ENCODE peak calls at places on chromosomes 5 and 9, in five cellular contexts. S, Z, Q, I and V are unnamed samples.

GRCh38 chr5:68418230-68418629 is 202.7 kb downstream of the PIK3R1 start:
- DNase-seq in S (no peak), Z (no peak), Q (no peak), I (no peak), V (no peak)

GRCh38 chr9:109721021-109721420 is 59.0 kb upstream of the PALM2AKAP2 start:
- DNase-seq in S (no peak), Z (no peak), Q (no peak), I (no peak), V (no peak)

GRCh38 chr5:36887532-36887931 is 11.0 kb downstream of the NIPBL start:
- DNase-seq in S (no peak), Z (no peak), Q (no peak), I (no peak), V (no peak)

GRCh38 chr5:147576646-147577535 is 67.0 kb upstream of the DPYSL3 start:
- DNase-seq in S (no peak), Z (no peak), Q (no peak), I (peak; percentile 25), V (peak; percentile 40)

GRCh38 chr5:1190296-1190695 is 11.1 kb upstream of the SLC6A19 start:
- DNase-seq in S (no peak), Z (no peak), Q (no peak), I (no peak), V (no peak)

GRCh38 chr9:3337515-3337914 is 188.3 kb downstream of the RFX3 start:
- DNase-seq in S (no peak), Z (peak; percentile 15), Q (no peak), I (no peak), V (no peak)

GRCh38 chr5:126366199-126366560 is 57.0 kb upstream of the GRAMD2B start:
- DNase-seq in S (no peak), Z (no peak), Q (no peak), I (no peak), V (no peak)

GRCh38 chr9:123953601-123954011 is 23.7 kb upstream of the DENND1A start:
- DNase-seq in S (no peak), Z (no peak), Q (no peak), I (peak; percentile 45), V (no peak)

GRCh38 chr5:7754997-7755596 is 95.8 kb downstream of the CFAP90 start:
- DNase-seq in S (peak; percentile 92), Z (no peak), Q (peak; percentile 4), I (peak; percentile 65), V (peak; percentile 83)

GRCh38 chr5:43192558-43193170 is 639 bp downstream of the NIM1K start:
- DNase-seq in S (peak; percentile 88), Z (no peak), Q (no peak), I (peak; percentile 41), V (peak; percentile 39)

GRCh38 chr9:2691626-2692025 is 25.7 kb upstream of the KCNV2 start:
- DNase-seq in S (no peak), Z (no peak), Q (no peak), I (no peak), V (no peak)

GRCh38 chr5:143065185-143065584 is 295.0 kb downstream of the ARHGAP26 start:
- DNase-seq in S (no peak), Z (no peak), Q (no peak), I (no peak), V (no peak)

GRCh38 chr9:13857521-13857920 is 456.4 kb downstream of the NFIB start:
- DNase-seq in S (no peak), Z (no peak), Q (no peak), I (no peak), V (no peak)

GRCh38 chr9:83956288-83957028 is 23.6 kb downstream of the HNRNPK start:
- DNase-seq in S (peak; percentile 93), Z (no peak), Q (peak; percentile 45), I (peak; percentile 75), V (no peak)

GRCh38 chr5:176364765-176365662 is at the start of gene ARL10:
- DNase-seq in S (no peak), Z (no peak), Q (no peak), I (peak; percentile 89), V (peak; percentile 42)

GRCh38 chr9:16551692-16552091 is 318.8 kb downstream of the BNC2 start:
- DNase-seq in S (no peak), Z (no peak), Q (no peak), I (no peak), V (no peak)

GRCh38 chr9:103617046-103617445 is 477.1 kb upstream of the SMC2 start:
- DNase-seq in S (no peak), Z (no peak), Q (no peak), I (no peak), V (no peak)

GRCh38 chr9:115413766-115414382 is 295.9 kb upstream of the TNC start:
- DNase-seq in S (no peak), Z (no peak), Q (no peak), I (no peak), V (no peak)

GRCh38 chr9:91840882-91841281 is 109.1 kb downstream of the ROR2 start:
- DNase-seq in S (no peak), Z (no peak), Q (no peak), I (no peak), V (no peak)

GRCh38 chr9:105978336-105978735 is 284.0 kb downstream of the TMEM38B start:
- DNase-seq in S (no peak), Z (no peak), Q (no peak), I (no peak), V (no peak)
- TF ChIP-seq CTCF in S (no peak), Z (no peak), Q (no peak), I (no peak), V (no peak)

DNA sequence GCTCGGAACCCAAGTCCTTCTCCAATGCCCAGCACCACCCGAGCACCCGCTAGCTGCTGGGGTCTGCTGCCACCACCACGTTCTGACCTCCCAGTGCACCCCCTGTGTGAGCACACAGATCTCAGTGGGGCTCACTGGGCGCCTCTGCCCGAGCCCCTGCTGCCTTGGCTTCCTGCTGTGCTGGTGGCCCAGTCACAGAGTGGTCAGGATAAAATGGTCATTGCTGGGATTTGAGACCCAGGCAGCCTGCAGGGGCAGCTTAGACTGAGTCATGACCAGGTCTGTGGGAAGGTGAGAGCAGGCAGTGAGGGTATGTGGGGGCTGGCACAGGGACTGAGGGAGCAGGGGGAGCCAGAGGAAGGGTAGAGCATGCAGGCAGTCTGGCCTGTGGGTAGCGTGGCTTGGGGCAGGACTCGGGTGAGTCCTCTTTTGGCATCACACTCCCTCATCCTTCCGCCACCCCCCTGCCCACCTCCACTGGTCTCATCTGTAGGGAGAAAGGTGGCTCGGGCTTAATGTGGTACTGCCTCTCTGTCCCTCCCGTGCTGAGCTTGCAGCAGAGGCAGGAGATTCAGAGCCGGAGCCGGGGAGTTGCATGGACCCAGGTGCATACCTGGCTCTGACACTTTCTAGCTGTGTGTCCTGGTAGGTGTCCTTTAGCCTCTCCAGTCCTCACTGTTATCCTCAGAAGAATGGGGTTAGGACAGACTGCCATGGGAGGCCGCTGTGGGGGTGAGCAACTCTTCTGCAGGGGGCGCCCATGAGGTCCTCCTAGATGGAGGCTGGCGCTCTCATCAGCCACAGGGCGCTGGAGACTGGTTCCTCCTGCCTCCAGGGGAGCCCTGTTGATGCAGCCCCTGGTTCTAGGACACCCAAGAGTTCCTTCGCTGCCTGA is 32.1 kb downstream of the USP20 start:
- DNase-seq in S (peak; percentile 44), Z (no peak), Q (no peak), I (no peak), V (no peak)
- TF ChIP-seq CTCF in S (no peak), Z (no peak), Q (no peak), I (no peak), V (no peak)

GRCh38 chr9:88037285-88037845 is 63.0 kb upstream of the CDK20 start:
- DNase-seq in S (no peak), Z (no peak), Q (no peak), I (no peak), V (no peak)

GRCh38 chr9:88043647-88044046 is 69.3 kb upstream of the CDK20 start:
- DNase-seq in S (no peak), Z (no peak), Q (no peak), I (no peak), V (no peak)

GRCh38 chr9:88044200-88044599 is 69.9 kb upstream of the CDK20 start:
- DNase-seq in S (no peak), Z (no peak), Q (no peak), I (no peak), V (no peak)

GRCh38 chr9:88045686-88046085 is 71.4 kb upstream of the CDK20 start:
- DNase-seq in S (no peak), Z (no peak), Q (no peak), I (no peak), V (no peak)

DNA sequence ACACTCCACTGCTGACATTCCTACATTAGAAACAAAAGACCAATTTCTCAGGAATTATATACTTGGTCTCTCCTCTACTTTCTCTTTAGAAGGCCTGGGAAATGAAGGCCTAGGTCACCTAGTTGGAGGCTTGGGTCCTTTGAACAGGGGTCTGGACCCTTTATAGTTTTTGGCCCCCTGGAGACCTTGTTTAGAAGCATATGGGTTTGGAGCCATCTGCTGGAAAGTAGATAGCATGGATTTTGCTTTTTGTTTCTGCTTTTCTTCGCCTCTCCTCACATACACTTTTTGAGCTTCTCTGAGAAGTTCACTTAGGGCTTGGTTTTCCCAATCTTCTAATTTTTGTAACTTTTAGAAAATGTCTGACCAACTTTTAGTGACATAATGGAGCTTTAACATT is 67.1 kb upstream of the CDK20 start:
- DNase-seq in S (no peak), Z (no peak), Q (no peak), I (no peak), V (no peak)
- TF ChIP-seq CTCF in S (peak; percentile 12), Z (peak; percentile 57), Q (peak; percentile 7), I (no peak), V (peak; percentile 38)

DNA sequence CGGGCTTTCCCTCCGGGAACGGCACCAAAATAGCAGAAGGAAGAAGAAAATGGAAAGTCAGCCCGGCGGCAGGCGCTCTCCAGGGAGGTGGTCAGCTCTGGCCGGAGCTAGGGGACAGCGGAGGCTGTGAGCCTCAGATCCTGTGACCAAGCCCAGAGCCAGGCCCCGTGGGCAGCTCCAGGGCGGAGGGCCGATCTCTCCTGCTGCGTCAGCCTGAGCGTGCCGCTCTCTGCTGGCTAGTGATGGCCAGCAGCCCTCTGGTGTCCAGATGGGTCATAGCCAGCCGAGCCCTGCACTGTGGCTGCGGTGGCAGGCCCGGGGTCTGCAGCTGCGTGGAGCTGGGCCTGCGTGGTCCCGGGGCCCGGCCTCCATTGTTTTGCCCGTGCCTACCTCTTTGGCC is 16.9 kb upstream of the NRARP start:
- DNase-seq in S (peak; percentile 72), Z (no peak), Q (no peak), I (peak; percentile 21), V (no peak)
- TF ChIP-seq CTCF in S (no peak), Z (peak; percentile 39), Q (no peak), I (no peak), V (no peak)

GRCh38 chr5:141669519-141669918 is 12.5 kb downstream of the ARAP3 start:
- DNase-seq in S (no peak), Z (no peak), Q (no peak), I (no peak), V (no peak)
- TF ChIP-seq CTCF in S (no peak), Z (no peak), Q (peak; percentile 22), I (no peak), V (no peak)

DNA sequence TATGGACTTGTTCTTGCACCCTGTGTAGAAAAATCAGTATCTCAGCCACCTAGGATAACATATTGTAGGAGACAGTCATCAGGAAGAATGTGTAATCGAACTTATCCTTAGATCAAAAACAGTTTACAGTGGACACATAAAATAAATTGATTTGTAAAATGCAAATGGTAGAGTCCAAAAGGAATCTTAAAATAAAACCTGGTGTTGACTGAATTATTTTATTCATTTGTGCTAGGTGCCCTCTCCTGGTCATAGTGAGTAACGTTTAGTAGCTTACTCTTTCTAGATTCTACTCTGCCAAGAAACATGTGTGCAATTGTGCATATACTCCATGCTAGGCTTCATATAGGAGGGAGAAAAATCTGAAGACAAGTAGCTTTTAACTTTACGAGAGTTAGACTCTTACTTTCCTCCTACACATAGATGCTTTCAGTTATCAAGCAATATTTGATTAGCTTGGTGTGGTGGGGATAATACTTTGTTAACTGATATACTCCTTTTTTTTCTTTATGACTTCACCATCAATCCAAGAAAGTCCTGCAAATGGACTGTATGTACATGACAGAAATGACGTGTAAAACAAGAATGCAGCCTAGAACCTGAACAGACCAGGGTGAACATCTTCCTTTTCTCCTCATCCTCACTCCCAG is 23.7 kb upstream of the LOX start:
- DNase-seq in S (no peak), Z (no peak), Q (no peak), I (no peak), V (no peak)
- TF ChIP-seq CTCF in S (peak; percentile 50), Z (peak; percentile 64), Q (peak; percentile 56), I (no peak), V (peak; percentile 56)